ENCODE peak calls at places on chromosomes 12 and 14, in nine cellular contexts. X is GM12864, V is NCI-H1105, U is ELF-1, I is GM23248, Z is left lung, W is D341Med, O is left colon, R is hepatic stellate cell. D is an unnamed sample.

GRCh38 chr14:106842687-106843086 is 1316.3 kb downstream of the TMEM121 start:
- DNase-seq in I (no peak), R (no peak), X (no peak), O (peak), V (no peak), U (no peak), W (no peak), Z (no peak), D (no peak)

GRCh38 chr12:93195511-93195910 is 182.2 kb upstream of the NUDT4 start:
- DNase-seq in X (no peak), O (no peak), I (no peak), Z (no peak), W (no peak), U (no peak), R (no peak), V (no peak), D (no peak)

GRCh38 chr14:29857545-29857944 is 70.1 kb downstream of the PRKD1 start:
- DNase-seq in W (no peak), U (no peak), X (peak), V (no peak), O (no peak), I (no peak), Z (no peak), R (no peak), D (no peak)

GRCh38 chr12:132317233-132317938 is 12.0 kb downstream of the GALNT9 start:
- DNase-seq in U (no peak), W (no peak), I (no peak), R (no peak), O (no peak), Z (no peak), X (no peak), V (no peak), D (no peak)

GRCh38 chr14:62655161-62655560 is 390.1 kb downstream of the KCNH5 start:
- DNase-seq in W (peak), Z (no peak), R (no peak), O (no peak), V (no peak), U (no peak), I (no peak), X (no peak), D (no peak)

GRCh38 chr14:20782280-20782890 is 1.3 kb downstream of the RNASE6 start:
- DNase-seq in R (no peak), Z (no peak), V (no peak), X (no peak), W (no peak), U (peak), O (peak), I (no peak), D (no peak)

GRCh38 chr14:93893550-93894329 is 33.4 kb upstream of the FAM181A start:
- DNase-seq in X (no peak), U (peak), O (no peak), W (no peak), R (no peak), Z (no peak), V (no peak), I (peak), D (peak)

GRCh38 chr12:104435765-104436164 is 21.0 kb upstream of the CHST11 start:
- DNase-seq in I (no peak), W (no peak), X (no peak), R (no peak), Z (no peak), U (peak), V (no peak), O (no peak), D (no peak)

GRCh38 chr12:111056618-111057521 is 136.5 kb upstream of the MYL2 start:
- DNase-seq in U (no peak), X (peak), I (no peak), V (no peak), W (no peak), Z (peak), O (peak), R (no peak), D (no peak)

GRCh38 chr12:32400866-32401265 is 1.5 kb downstream of the FGD4 start:
- DNase-seq in R (no peak), X (no peak), V (no peak), U (no peak), Z (no peak), I (no peak), O (no peak), W (no peak), D (no peak)

GRCh38 chr12:131946757-131947156 is 3.0 kb upstream of the EP400 start:
- DNase-seq in I (no peak), W (no peak), X (no peak), U (no peak), Z (no peak), R (no peak), O (no peak), V (no peak), D (peak)

GRCh38 chr12:25322918-25323773 is 72.4 kb upstream of the KRAS start:
- DNase-seq in W (no peak), X (no peak), Z (no peak), U (no peak), R (no peak), I (peak), O (no peak), V (no peak), D (no peak)

GRCh38 chr12:92674500-92674899 is 28.3 kb upstream of the PLEKHG7 start:
- DNase-seq in X (no peak), Z (no peak), I (no peak), O (no peak), W (no peak), V (no peak), R (no peak), U (no peak), D (no peak)

GRCh38 chr14:21300892-21301291 is 21.0 kb downstream of the RPGRIP1 start:
- DNase-seq in X (no peak), R (no peak), U (peak), O (peak), I (peak), V (peak), W (no peak), Z (no peak), D (peak)

GRCh38 chr14:106286697-106287290 is 760.4 kb downstream of the TMEM121 start:
- DNase-seq in O (no peak), V (no peak), W (no peak), U (peak), X (no peak), R (no peak), Z (no peak), I (no peak), D (no peak)

GRCh38 chr12:126915309-126915708 is 1351.7 kb upstream of the TMEM132C start:
- DNase-seq in W (no peak), I (no peak), V (no peak), U (no peak), O (no peak), X (no peak), R (no peak), Z (no peak), D (no peak)

GRCh38 chr12:92899388-92900001 is 29.6 kb downstream of the EEA1 start:
- DNase-seq in W (no peak), U (peak), Z (peak), V (no peak), R (peak), X (no peak), I (peak), O (peak), D (peak)

GRCh38 chr14:61365667-61366194 is 44.4 kb downstream of the PRKCH start:
- DNase-seq in O (no peak), U (no peak), W (no peak), R (no peak), I (no peak), V (no peak), Z (no peak), X (no peak), D (no peak)

GRCh38 chr14:37230551-37231194 is 32.9 kb downstream of the MIPOL1 start:
- DNase-seq in O (no peak), Z (no peak), I (peak), X (no peak), V (peak), U (no peak), W (peak), R (peak), D (peak)

GRCh38 chr14:59086241-59086899 is 102.1 kb upstream of the DAAM1 start:
- DNase-seq in X (no peak), U (no peak), O (no peak), W (no peak), Z (no peak), V (no peak), R (no peak), I (no peak), D (no peak)

GRCh38 chr12:132622437-132623071 is 4.0 kb downstream of the P2RX2 start:
- DNase-seq in W (no peak), Z (no peak), U (peak), X (no peak), O (no peak), I (peak), R (peak), V (no peak), D (no peak)

GRCh38 chr12:49903700-49904423 is at the start of gene FAIM2:
- DNase-seq in W (no peak), U (no peak), V (no peak), Z (peak), X (no peak), O (peak), R (peak), I (peak), D (peak)

GRCh38 chr14:101077511-101078074 is 174.1 kb upstream of the RTL1 start:
- DNase-seq in O (no peak), Z (peak), X (no peak), V (peak), U (peak), I (peak), W (peak), R (no peak), D (peak)

GRCh38 chr12:130396667-130397066 is 59.0 kb downstream of the PIWIL1 start:
- DNase-seq in U (no peak), R (no peak), I (no peak), X (no peak), O (no peak), Z (no peak), V (no peak), W (no peak), D (no peak)

D was measured in H7.